ENCODE peak calls at places on chromosomes 7 and 10, in nine cellular contexts. N is IMR-90; K is psoas muscle; O is cardiac fibroblast; I is upper lobe of right lung; A is HFF-Myc; T is colonic mucosa; M is left ventricle myocardium inferior; Y is activated CD8-positive, alpha-beta T cell treated with anti-CD3 and anti-CD28 coated beads for 36 hours. W is an unnamed sample.

GRCh38 chr7:29287366-29287765 is 92.8 kb downstream of the CHN2 start:
- DNase-seq in A (no peak), Y (no peak), I (no peak), K (no peak), M (no peak), O (peak), N (peak), T (no peak), W (no peak)

GRCh38 chr7:73937014-73937413 is 76.1 kb downstream of the TMEM270 start:
- DNase-seq in T (no peak), N (peak), I (no peak), M (no peak), O (no peak), A (no peak), K (no peak), Y (no peak), W (no peak)

GRCh38 chr7:48224042-48224441 is 52.8 kb downstream of the ABCA13 start:
- DNase-seq in A (no peak), O (no peak), K (no peak), M (no peak), N (no peak), I (no peak), T (no peak), Y (no peak), W (no peak)

GRCh38 chr7:134622303-134622995 is 24.2 kb upstream of the BPGM start:
- DNase-seq in N (no peak), A (no peak), Y (no peak), K (no peak), O (no peak), T (no peak), I (no peak), M (no peak), W (no peak)

GRCh38 chr10:101676573-101676972 is 18.4 kb downstream of the FBXW4 start:
- DNase-seq in K (no peak), Y (no peak), A (no peak), I (no peak), O (no peak), N (no peak), T (no peak), M (no peak), W (no peak)

GRCh38 chr7:20440472-20441105 is 109.9 kb downstream of the ITGB8 start:
- DNase-seq in I (no peak), Y (peak), A (peak), O (peak), T (peak), K (no peak), M (no peak), N (peak), W (peak)

GRCh38 chr10:30869566-30869965 is 162.1 kb downstream of the ZNF438 start:
- DNase-seq in Y (no peak), O (no peak), M (no peak), N (peak), T (no peak), I (no peak), A (no peak), K (no peak), W (no peak)

GRCh38 chr7:114889646-114890285 is 32.1 kb upstream of the MDFIC start:
- DNase-seq in A (peak), T (no peak), N (peak), K (no peak), Y (peak), I (no peak), O (peak), M (no peak), W (no peak)

GRCh38 chr7:134885967-134886352 is 100.3 kb upstream of the AGBL3 start:
- DNase-seq in N (peak), O (peak), I (no peak), M (no peak), A (no peak), T (no peak), K (no peak), Y (no peak), W (no peak)

GRCh38 chr7:102232686-102233286 is 53.9 kb upstream of the SH2B2 start:
- DNase-seq in N (no peak), M (no peak), O (no peak), Y (no peak), K (no peak), A (no peak), I (no peak), T (no peak), W (no peak)

GRCh38 chr7:111126987-111127386 is 36.1 kb downstream of the LRRN3 start:
- DNase-seq in M (no peak), T (no peak), O (peak), N (peak), I (no peak), A (no peak), Y (no peak), K (no peak), W (no peak)

GRCh38 chr7:118184392-118184899 is 482 bp downstream of the LSM8 start:
- DNase-seq in K (no peak), Y (no peak), N (no peak), M (no peak), A (no peak), I (no peak), T (no peak), O (no peak), W (peak)

GRCh38 chr7:25823571-25823970 is 328.4 kb upstream of the NFE2L3 start:
- DNase-seq in K (no peak), Y (no peak), T (no peak), A (no peak), M (no peak), O (no peak), N (no peak), I (no peak), W (peak)

GRCh38 chr10:126129026-126129425 is 232.7 kb downstream of the FANK1 start:
- DNase-seq in K (no peak), M (no peak), I (no peak), N (no peak), Y (no peak), A (no peak), O (no peak), T (no peak), W (no peak)

GRCh38 chr10:127354255-127354654 is 157.9 kb upstream of the INSYN2A start:
- DNase-seq in N (no peak), I (no peak), K (no peak), A (no peak), T (no peak), M (no peak), Y (no peak), O (peak), W (no peak)

GRCh38 chr10:121425623-121426022 is 172.6 kb downstream of the FGFR2 start:
- DNase-seq in A (no peak), Y (no peak), O (no peak), M (no peak), K (no peak), N (no peak), T (no peak), I (no peak), W (no peak)
- TF ChIP-seq CTCF in A (no peak), Y (no peak), O (no peak), M (no peak), K (no peak), N (no peak), T (no peak), I (no peak), W (no peak)

DNA sequence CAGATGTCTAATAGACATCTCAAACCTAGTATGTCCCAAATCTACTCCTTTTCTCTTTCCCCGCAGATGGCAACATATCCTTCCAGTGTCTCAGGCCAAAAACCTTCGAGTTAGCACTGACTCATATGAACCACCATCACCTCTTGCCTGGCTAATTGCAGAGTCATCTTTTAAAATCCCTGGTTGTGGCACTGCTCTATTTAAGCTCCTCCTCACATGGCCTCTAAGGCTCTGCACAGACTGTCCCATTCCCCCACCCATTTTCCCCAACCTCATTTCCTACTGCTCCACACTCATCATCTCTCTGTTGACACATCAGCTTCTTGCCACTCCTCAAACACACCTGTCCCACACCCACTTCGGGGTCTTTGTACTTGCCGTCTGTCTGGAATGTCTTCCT is 16.8 kb upstream of the HBP1 start:
- DNase-seq in A (no peak), M (no peak), O (peak), K (no peak), I (no peak), N (peak), T (no peak), Y (no peak), W (no peak)
- TF ChIP-seq CTCF in A (no peak), M (no peak), O (no peak), K (no peak), I (no peak), N (no peak), T (no peak), Y (no peak), W (no peak)

GRCh38 chr10:2122431-2123124 is 385.3 kb upstream of the ADARB2 start:
- DNase-seq in N (no peak), I (no peak), K (no peak), O (no peak), Y (no peak), M (no peak), T (no peak), A (no peak), W (no peak)
- TF ChIP-seq CTCF in N (no peak), I (no peak), K (no peak), O (no peak), Y (no peak), M (no peak), T (no peak), A (no peak), W (no peak)

GRCh38 chr10:132369636-132370185 is 27.3 kb upstream of the PWWP2B start:
- DNase-seq in T (no peak), I (peak), M (no peak), O (no peak), K (no peak), Y (no peak), A (no peak), N (no peak), W (no peak)

GRCh38 chr10:132372516-132373095 is 24.4 kb upstream of the PWWP2B start:
- DNase-seq in T (no peak), Y (no peak), I (peak), K (no peak), A (no peak), O (no peak), N (no peak), M (no peak), W (no peak)

GRCh38 chr10:132370426-132371340 is 26.3 kb upstream of the PWWP2B start:
- DNase-seq in T (no peak), O (no peak), I (peak), M (no peak), A (no peak), K (no peak), N (no peak), Y (no peak), W (no peak)

GRCh38 chr10:132373241-132373955 is 23.6 kb upstream of the PWWP2B start:
- DNase-seq in T (no peak), N (no peak), Y (no peak), A (no peak), I (peak), K (no peak), O (no peak), M (no peak), W (no peak)

GRCh38 chr10:132371641-132372081 is 25.3 kb upstream of the PWWP2B start:
- DNase-seq in O (no peak), T (no peak), Y (peak), N (no peak), K (no peak), I (peak), A (no peak), M (no peak), W (peak)
- TF ChIP-seq CTCF in O (peak), T (no peak), Y (peak), N (peak), K (no peak), I (peak), A (peak), M (no peak), W (peak)

DNA sequence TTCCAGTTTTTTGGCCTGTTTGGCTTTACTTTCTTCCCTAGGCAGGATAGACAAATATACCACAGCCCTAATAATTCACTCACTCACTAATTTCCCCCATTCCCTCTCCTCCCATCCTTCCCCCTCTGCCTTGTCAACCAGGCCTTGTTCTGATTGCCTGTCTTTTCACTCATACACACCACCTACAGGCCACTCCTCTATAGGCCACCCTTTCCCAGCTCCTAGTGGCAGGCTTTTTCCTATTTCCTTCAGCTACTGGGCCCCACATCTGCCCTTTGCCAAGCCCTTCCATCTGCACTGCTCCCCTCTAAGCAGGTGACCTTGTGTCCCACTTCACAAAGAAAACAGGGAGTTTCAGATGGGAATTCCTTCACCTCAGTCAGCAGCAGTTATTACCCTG is 59.8 kb upstream of the MSRB2 start:
- DNase-seq in T (no peak), Y (no peak), M (no peak), K (no peak), I (no peak), O (peak), N (no peak), A (no peak), W (no peak)
- TF ChIP-seq CTCF in T (no peak), Y (no peak), M (peak), K (no peak), I (no peak), O (peak), N (no peak), A (peak), W (peak)

GRCh38 chr10:60096761-60097513 is 190.6 kb upstream of the CCDC6 start:
- DNase-seq in I (no peak), N (no peak), M (no peak), T (no peak), O (no peak), Y (no peak), K (no peak), A (no peak), W (no peak)

GRCh38 chr10:60101821-60102220 is 195.5 kb upstream of the CCDC6 start:
- DNase-seq in O (no peak), Y (no peak), M (no peak), K (no peak), A (no peak), N (no peak), I (no peak), T (no peak), W (no peak)

GRCh38 chr10:60099998-60100747 is 193.8 kb upstream of the CCDC6 start:
- DNase-seq in A (peak), M (no peak), T (peak), N (peak), O (peak), K (no peak), Y (peak), I (no peak), W (peak)

GRCh38 chr10:60093317-60093716 is 187.0 kb upstream of the CCDC6 start:
- DNase-seq in Y (no peak), O (no peak), N (no peak), K (no peak), I (no peak), A (no peak), T (no peak), M (no peak), W (no peak)

DNA sequence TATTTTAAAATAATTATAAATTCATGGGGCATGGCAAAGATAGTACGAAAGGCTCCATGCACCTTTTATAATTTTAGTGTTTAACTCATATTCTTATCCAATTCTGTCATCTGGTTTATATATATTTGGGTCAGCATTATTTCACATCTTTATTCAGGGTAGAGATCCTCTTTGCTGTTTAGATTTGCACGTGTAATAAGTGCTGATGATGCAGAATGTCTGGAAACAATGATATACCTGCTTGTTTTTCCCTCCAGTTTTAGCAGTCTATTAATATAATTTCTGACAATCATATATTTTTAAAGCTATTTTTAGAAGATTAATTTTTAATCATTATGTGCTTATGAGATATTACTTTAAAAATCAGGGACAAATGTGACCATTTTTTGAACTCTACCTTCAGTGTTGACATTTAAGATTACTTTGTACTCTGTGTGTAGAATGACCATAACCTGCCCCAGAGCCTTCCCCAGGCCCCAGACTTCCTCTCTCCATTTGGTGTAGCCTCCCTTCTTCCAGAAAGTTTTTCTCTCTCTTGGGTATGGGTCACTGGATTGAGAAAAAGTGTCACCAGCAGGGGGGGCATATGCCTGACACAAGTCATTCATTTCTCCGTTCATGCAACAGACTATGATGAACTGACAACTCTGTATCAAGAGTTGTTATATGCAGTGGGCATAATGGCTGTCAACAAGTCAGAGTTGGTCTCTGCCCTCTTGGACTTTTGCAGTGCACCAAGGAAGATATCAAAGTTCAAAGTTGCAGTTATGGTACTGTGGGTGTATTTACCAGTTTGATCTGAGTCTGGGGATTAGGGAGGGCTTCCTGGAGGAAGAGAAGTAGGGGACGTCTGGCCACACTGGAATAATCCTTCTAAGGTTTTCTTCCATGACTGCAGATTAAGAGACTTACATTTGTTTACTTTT is 192.6 kb upstream of the CCDC6 start:
- DNase-seq in Y (peak), K (no peak), O (peak), N (no peak), A (no peak), I (no peak), M (no peak), T (peak), W (peak)
- TF ChIP-seq CTCF in Y (no peak), K (peak), O (peak), N (no peak), A (no peak), I (no peak), M (peak), T (no peak), W (peak)

GRCh38 chr10:15745748-15746147 is 26.0 kb upstream of the ITGA8 start:
- DNase-seq in I (no peak), Y (no peak), A (peak), K (no peak), M (peak), T (no peak), O (peak), N (peak), W (no peak)

GRCh38 chr10:15743443-15743842 is 23.7 kb upstream of the ITGA8 start:
- DNase-seq in K (no peak), T (no peak), O (no peak), N (no peak), A (no peak), Y (no peak), I (no peak), M (no peak), W (no peak)

GRCh38 chr10:15742831-15743230 is 23.1 kb upstream of the ITGA8 start:
- DNase-seq in O (peak), M (no peak), I (no peak), T (no peak), N (no peak), A (no peak), Y (no peak), K (no peak), W (no peak)

GRCh38 chr10:15742102-15742501 is 22.4 kb upstream of the ITGA8 start:
- DNase-seq in I (no peak), K (no peak), A (no peak), Y (no peak), M (no peak), O (no peak), T (no peak), N (no peak), W (no peak)

DNA sequence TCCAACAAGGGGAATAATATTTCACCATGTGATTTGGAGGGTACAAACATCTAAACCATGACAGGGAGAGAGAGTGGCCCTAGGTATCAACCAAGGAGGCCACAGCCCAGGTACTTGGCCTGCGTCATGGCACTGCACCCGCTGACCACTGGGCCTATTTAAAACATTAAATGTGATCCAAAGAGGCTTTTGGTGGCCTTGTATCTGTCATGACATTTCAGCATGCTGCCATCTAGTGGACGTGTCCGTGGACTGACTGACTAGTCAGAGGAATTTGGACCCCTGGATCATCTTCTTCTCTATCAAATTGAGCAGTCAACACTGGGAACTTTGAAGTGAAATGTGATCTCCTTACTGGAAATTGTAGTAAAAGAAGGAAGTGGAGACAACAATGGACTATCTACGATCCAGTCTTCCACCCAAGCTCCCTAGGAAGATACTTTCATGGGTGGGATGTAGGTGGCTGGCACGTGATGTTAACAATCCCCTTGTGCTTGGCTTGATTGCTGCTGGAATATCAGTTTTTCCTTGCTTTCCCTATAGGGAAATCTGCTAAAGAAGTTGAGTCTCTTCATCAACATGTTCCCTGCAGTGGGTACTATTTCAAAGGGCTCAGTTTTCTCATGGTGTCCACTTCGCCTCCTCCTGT is 24.6 kb upstream of the ITGA8 start:
- DNase-seq in K (no peak), Y (peak), A (peak), O (peak), M (no peak), T (peak), I (no peak), N (peak), W (peak)
- TF ChIP-seq CTCF in K (no peak), Y (peak), A (peak), O (peak), M (peak), T (peak), I (peak), N (peak), W (peak)

DNA sequence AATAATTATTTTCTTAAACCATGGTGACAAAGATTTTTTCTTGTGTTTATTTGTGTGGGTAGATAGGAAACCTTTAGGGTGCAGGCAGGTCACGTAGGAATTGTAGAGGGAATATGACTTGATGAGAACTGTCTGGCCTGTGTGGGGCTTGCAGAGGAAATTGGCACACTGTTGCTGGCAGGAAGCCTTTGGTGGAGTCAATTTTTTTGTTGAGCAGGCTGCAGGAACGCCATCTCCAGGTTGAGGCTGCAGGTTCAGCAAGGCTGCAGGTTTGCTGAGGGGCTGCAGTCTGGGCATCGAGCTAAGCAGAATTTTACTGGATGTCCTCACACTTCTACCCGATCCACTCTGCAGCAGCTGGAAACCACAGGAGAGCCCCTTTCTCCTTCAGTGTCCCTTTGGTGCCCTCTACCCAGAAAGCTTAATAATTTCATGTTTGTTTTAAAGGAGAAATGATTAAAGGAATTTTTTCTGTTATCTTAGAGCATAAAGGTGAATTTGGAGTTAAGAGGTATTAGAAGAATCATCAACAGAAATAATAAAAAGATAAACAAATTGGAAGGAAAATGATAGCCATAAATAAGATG is 37.0 kb downstream of the TBC1D12 start:
- DNase-seq in M (no peak), N (peak), T (peak), A (no peak), K (peak), Y (no peak), I (no peak), O (peak), W (no peak)
- TF ChIP-seq CTCF in M (no peak), N (no peak), T (no peak), A (no peak), K (no peak), Y (no peak), I (peak), O (peak), W (no peak)

GRCh38 chr7:5348134-5349004 is 65.6 kb downstream of the SLC29A4 start:
- DNase-seq in M (no peak), K (no peak), N (no peak), O (no peak), I (no peak), A (no peak), Y (no peak), T (no peak), W (no peak)
- TF ChIP-seq CTCF in M (no peak), K (no peak), N (no peak), O (no peak), I (no peak), A (no peak), Y (no peak), T (no peak), W (no peak)